ENCODE peak calls at places on chromosome 22, in nine cellular contexts. One of them, this sample, is unnamed.

GRCh38 chr22:20514658-20515406 is 7.4 kb downstream of the MED15 start:
- DNase-seq in LoVo: no peak
- DNase-seq in germinal center: no peak
- DNase-seq in activated CD8-positive, alpha-beta memory T cell treated with anti-CD3 and anti-CD28 coated beads for 1 hour: no peak
- DNase-seq in Ammon's horn: no peak
- DNase-seq in NCI-H187: no peak
- DNase-seq in neuronal stem cell: no peak
- DNase-seq in activated gamma-delta T cell treated with anti-CD3 and anti-CD28 coated beads, Interleukin-2, amount 50 U/mL, for 16 hours: no peak
- DNase-seq in erythroblast: no peak
- DNase-seq in this sample: no peak

GRCh38 chr22:28911279-28911640 is 27.9 kb downstream of the ZNRF3 start:
- DNase-seq in LoVo: no peak
- DNase-seq in germinal center: no peak
- DNase-seq in activated CD8-positive, alpha-beta memory T cell treated with anti-CD3 and anti-CD28 coated beads for 1 hour: no peak
- DNase-seq in Ammon's horn: no peak
- DNase-seq in NCI-H187: no peak
- DNase-seq in neuronal stem cell: no peak
- DNase-seq in activated gamma-delta T cell treated with anti-CD3 and anti-CD28 coated beads, Interleukin-2, amount 50 U/mL, for 16 hours: no peak
- DNase-seq in erythroblast: no peak
- DNase-seq in this sample: no peak

GRCh38 chr22:32024791-32025190 is 18.3 kb upstream of the SLC5A1 start:
- DNase-seq in LoVo: no peak
- DNase-seq in germinal center: no peak
- DNase-seq in activated CD8-positive, alpha-beta memory T cell treated with anti-CD3 and anti-CD28 coated beads for 1 hour: no peak
- DNase-seq in Ammon's horn: no peak
- DNase-seq in NCI-H187: no peak
- DNase-seq in neuronal stem cell: no peak
- DNase-seq in activated gamma-delta T cell treated with anti-CD3 and anti-CD28 coated beads, Interleukin-2, amount 50 U/mL, for 16 hours: no peak
- DNase-seq in erythroblast: no peak
- DNase-seq in this sample: no peak

GRCh38 chr22:50049299-50050195 is 8.6 kb downstream of the TTLL8 start:
- DNase-seq in LoVo: no peak
- DNase-seq in germinal center: no peak
- DNase-seq in activated CD8-positive, alpha-beta memory T cell treated with anti-CD3 and anti-CD28 coated beads for 1 hour: no peak
- DNase-seq in Ammon's horn: no peak
- DNase-seq in NCI-H187: no peak
- DNase-seq in neuronal stem cell: no peak
- DNase-seq in activated gamma-delta T cell treated with anti-CD3 and anti-CD28 coated beads, Interleukin-2, amount 50 U/mL, for 16 hours: no peak
- DNase-seq in erythroblast: no peak
- DNase-seq in this sample: no peak

GRCh38 chr22:23913661-23914353 is 19.6 kb downstream of the MIF start:
- DNase-seq in LoVo: peak
- DNase-seq in germinal center: peak
- DNase-seq in activated CD8-positive, alpha-beta memory T cell treated with anti-CD3 and anti-CD28 coated beads for 1 hour: peak
- DNase-seq in Ammon's horn: peak
- DNase-seq in NCI-H187: peak
- DNase-seq in neuronal stem cell: peak
- DNase-seq in activated gamma-delta T cell treated with anti-CD3 and anti-CD28 coated beads, Interleukin-2, amount 50 U/mL, for 16 hours: peak
- DNase-seq in erythroblast: peak
- DNase-seq in this sample: peak

GRCh38 chr22:37804502-37804885 is 3.2 kb upstream of the GCAT start:
- DNase-seq in LoVo: no peak
- DNase-seq in germinal center: no peak
- DNase-seq in activated CD8-positive, alpha-beta memory T cell treated with anti-CD3 and anti-CD28 coated beads for 1 hour: no peak
- DNase-seq in Ammon's horn: no peak
- DNase-seq in NCI-H187: no peak
- DNase-seq in neuronal stem cell: no peak
- DNase-seq in activated gamma-delta T cell treated with anti-CD3 and anti-CD28 coated beads, Interleukin-2, amount 50 U/mL, for 16 hours: no peak
- DNase-seq in erythroblast: peak
- DNase-seq in this sample: no peak

GRCh38 chr22:22346401-22347107 is 102.0 kb downstream of the VPREB1 start:
- DNase-seq in LoVo: no peak
- DNase-seq in germinal center: no peak
- DNase-seq in activated CD8-positive, alpha-beta memory T cell treated with anti-CD3 and anti-CD28 coated beads for 1 hour: no peak
- DNase-seq in Ammon's horn: no peak
- DNase-seq in NCI-H187: no peak
- DNase-seq in neuronal stem cell: no peak
- DNase-seq in activated gamma-delta T cell treated with anti-CD3 and anti-CD28 coated beads, Interleukin-2, amount 50 U/mL, for 16 hours: no peak
- DNase-seq in erythroblast: no peak
- DNase-seq in this sample: no peak

GRCh38 chr22:19891350-19892248 is 36.9 kb upstream of the GNB1L start:
- DNase-seq in LoVo: no peak
- DNase-seq in germinal center: peak
- DNase-seq in activated CD8-positive, alpha-beta memory T cell treated with anti-CD3 and anti-CD28 coated beads for 1 hour: peak
- DNase-seq in Ammon's horn: no peak
- DNase-seq in NCI-H187: peak
- DNase-seq in neuronal stem cell: peak
- DNase-seq in activated gamma-delta T cell treated with anti-CD3 and anti-CD28 coated beads, Interleukin-2, amount 50 U/mL, for 16 hours: peak
- DNase-seq in erythroblast: peak
- DNase-seq in this sample: peak

GRCh38 chr22:22207845-22208564 is 36.6 kb upstream of the VPREB1 start:
- DNase-seq in LoVo: peak
- DNase-seq in germinal center: peak
- DNase-seq in activated CD8-positive, alpha-beta memory T cell treated with anti-CD3 and anti-CD28 coated beads for 1 hour: peak
- DNase-seq in Ammon's horn: peak
- DNase-seq in NCI-H187: peak
- DNase-seq in neuronal stem cell: peak
- DNase-seq in activated gamma-delta T cell treated with anti-CD3 and anti-CD28 coated beads, Interleukin-2, amount 50 U/mL, for 16 hours: peak
- DNase-seq in erythroblast: peak
- DNase-seq in this sample: peak

GRCh38 chr22:42247596-42247995 is 22.9 kb downstream of the TCF20 start:
- DNase-seq in LoVo: no peak
- DNase-seq in germinal center: no peak
- DNase-seq in activated CD8-positive, alpha-beta memory T cell treated with anti-CD3 and anti-CD28 coated beads for 1 hour: no peak
- DNase-seq in Ammon's horn: no peak
- DNase-seq in NCI-H187: no peak
- DNase-seq in neuronal stem cell: no peak
- DNase-seq in activated gamma-delta T cell treated with anti-CD3 and anti-CD28 coated beads, Interleukin-2, amount 50 U/mL, for 16 hours: no peak
- DNase-seq in erythroblast: no peak
- DNase-seq in this sample: no peak

GRCh38 chr22:44577391-44578114 is 79.5 kb upstream of the RTL6 start:
- DNase-seq in LoVo: no peak
- DNase-seq in germinal center: no peak
- DNase-seq in activated CD8-positive, alpha-beta memory T cell treated with anti-CD3 and anti-CD28 coated beads for 1 hour: no peak
- DNase-seq in Ammon's horn: no peak
- DNase-seq in NCI-H187: no peak
- DNase-seq in neuronal stem cell: no peak
- DNase-seq in activated gamma-delta T cell treated with anti-CD3 and anti-CD28 coated beads, Interleukin-2, amount 50 U/mL, for 16 hours: no peak
- DNase-seq in erythroblast: no peak
- DNase-seq in this sample: no peak

GRCh38 chr22:35742342-35743100 is 24.8 kb downstream of the APOL5 start:
- DNase-seq in LoVo: no peak
- DNase-seq in germinal center: no peak
- DNase-seq in activated CD8-positive, alpha-beta memory T cell treated with anti-CD3 and anti-CD28 coated beads for 1 hour: no peak
- DNase-seq in Ammon's horn: no peak
- DNase-seq in NCI-H187: no peak
- DNase-seq in neuronal stem cell: no peak
- DNase-seq in activated gamma-delta T cell treated with anti-CD3 and anti-CD28 coated beads, Interleukin-2, amount 50 U/mL, for 16 hours: no peak
- DNase-seq in erythroblast: peak
- DNase-seq in this sample: peak

GRCh38 chr22:46592390-46592872 is 27.8 kb upstream of the GRAMD4 start:
- DNase-seq in LoVo: no peak
- DNase-seq in germinal center: peak
- DNase-seq in activated CD8-positive, alpha-beta memory T cell treated with anti-CD3 and anti-CD28 coated beads for 1 hour: peak
- DNase-seq in Ammon's horn: peak
- DNase-seq in NCI-H187: no peak
- DNase-seq in neuronal stem cell: no peak
- DNase-seq in activated gamma-delta T cell treated with anti-CD3 and anti-CD28 coated beads, Interleukin-2, amount 50 U/mL, for 16 hours: no peak
- DNase-seq in erythroblast: peak
- DNase-seq in this sample: peak

GRCh38 chr22:45092644-45093043 is 71.1 kb upstream of the NUP50 start:
- DNase-seq in LoVo: no peak
- DNase-seq in germinal center: no peak
- DNase-seq in activated CD8-positive, alpha-beta memory T cell treated with anti-CD3 and anti-CD28 coated beads for 1 hour: no peak
- DNase-seq in Ammon's horn: no peak
- DNase-seq in NCI-H187: no peak
- DNase-seq in neuronal stem cell: no peak
- DNase-seq in activated gamma-delta T cell treated with anti-CD3 and anti-CD28 coated beads, Interleukin-2, amount 50 U/mL, for 16 hours: no peak
- DNase-seq in erythroblast: no peak
- DNase-seq in this sample: no peak

GRCh38 chr22:23175817-23176644 is 4.3 kb upstream of the BCR start:
- DNase-seq in LoVo: no peak
- DNase-seq in germinal center: no peak
- DNase-seq in activated CD8-positive, alpha-beta memory T cell treated with anti-CD3 and anti-CD28 coated beads for 1 hour: no peak
- DNase-seq in Ammon's horn: no peak
- DNase-seq in NCI-H187: no peak
- DNase-seq in neuronal stem cell: no peak
- DNase-seq in activated gamma-delta T cell treated with anti-CD3 and anti-CD28 coated beads, Interleukin-2, amount 50 U/mL, for 16 hours: no peak
- DNase-seq in erythroblast: no peak
- DNase-seq in this sample: no peak

GRCh38 chr22:39348909-39349505 is 784 bp upstream of the SYNGR1 start:
- DNase-seq in LoVo: no peak
- DNase-seq in germinal center: peak
- DNase-seq in activated CD8-positive, alpha-beta memory T cell treated with anti-CD3 and anti-CD28 coated beads for 1 hour: no peak
- DNase-seq in Ammon's horn: peak
- DNase-seq in NCI-H187: no peak
- DNase-seq in neuronal stem cell: no peak
- DNase-seq in activated gamma-delta T cell treated with anti-CD3 and anti-CD28 coated beads, Interleukin-2, amount 50 U/mL, for 16 hours: no peak
- DNase-seq in erythroblast: peak
- DNase-seq in this sample: no peak

GRCh38 chr22:38236786-38237185 is 35.0 kb downstream of the MAFF start:
- DNase-seq in LoVo: no peak
- DNase-seq in germinal center: no peak
- DNase-seq in activated CD8-positive, alpha-beta memory T cell treated with anti-CD3 and anti-CD28 coated beads for 1 hour: no peak
- DNase-seq in Ammon's horn: no peak
- DNase-seq in NCI-H187: no peak
- DNase-seq in neuronal stem cell: no peak
- DNase-seq in activated gamma-delta T cell treated with anti-CD3 and anti-CD28 coated beads, Interleukin-2, amount 50 U/mL, for 16 hours: no peak
- DNase-seq in erythroblast: no peak
- DNase-seq in this sample: no peak

GRCh38 chr22:37925311-37925710 is 19.2 kb downstream of the MICALL1 start:
- DNase-seq in LoVo: no peak
- DNase-seq in germinal center: no peak
- DNase-seq in activated CD8-positive, alpha-beta memory T cell treated with anti-CD3 and anti-CD28 coated beads for 1 hour: no peak
- DNase-seq in Ammon's horn: no peak
- DNase-seq in NCI-H187: no peak
- DNase-seq in neuronal stem cell: no peak
- DNase-seq in activated gamma-delta T cell treated with anti-CD3 and anti-CD28 coated beads, Interleukin-2, amount 50 U/mL, for 16 hours: no peak
- DNase-seq in erythroblast: no peak
- DNase-seq in this sample: no peak

GRCh38 chr22:36232715-36233401 is 6.5 kb downstream of the APOL2 start:
- DNase-seq in LoVo: no peak
- DNase-seq in germinal center: peak
- DNase-seq in activated CD8-positive, alpha-beta memory T cell treated with anti-CD3 and anti-CD28 coated beads for 1 hour: no peak
- DNase-seq in Ammon's horn: no peak
- DNase-seq in NCI-H187: no peak
- DNase-seq in neuronal stem cell: no peak
- DNase-seq in activated gamma-delta T cell treated with anti-CD3 and anti-CD28 coated beads, Interleukin-2, amount 50 U/mL, for 16 hours: no peak
- DNase-seq in erythroblast: no peak
- DNase-seq in this sample: no peak

GRCh38 chr22:26481694-26482093 is 1.9 kb downstream of the HPS4 start:
- DNase-seq in LoVo: no peak
- DNase-seq in germinal center: no peak
- DNase-seq in activated CD8-positive, alpha-beta memory T cell treated with anti-CD3 and anti-CD28 coated beads for 1 hour: no peak
- DNase-seq in Ammon's horn: no peak
- DNase-seq in NCI-H187: no peak
- DNase-seq in neuronal stem cell: no peak
- DNase-seq in activated gamma-delta T cell treated with anti-CD3 and anti-CD28 coated beads, Interleukin-2, amount 50 U/mL, for 16 hours: no peak
- DNase-seq in erythroblast: no peak
- DNase-seq in this sample: no peak

GRCh38 chr22:41429232-41429945 is 17.2 kb downstream of the TOB2 start:
- DNase-seq in LoVo: no peak
- DNase-seq in germinal center: no peak
- DNase-seq in activated CD8-positive, alpha-beta memory T cell treated with anti-CD3 and anti-CD28 coated beads for 1 hour: no peak
- DNase-seq in Ammon's horn: peak
- DNase-seq in NCI-H187: no peak
- DNase-seq in neuronal stem cell: no peak
- DNase-seq in activated gamma-delta T cell treated with anti-CD3 and anti-CD28 coated beads, Interleukin-2, amount 50 U/mL, for 16 hours: no peak
- DNase-seq in erythroblast: no peak
- DNase-seq in this sample: no peak

GRCh38 chr22:25488244-25489020 is 76.0 kb upstream of the GRK3 start:
- DNase-seq in LoVo: peak
- DNase-seq in germinal center: no peak
- DNase-seq in activated CD8-positive, alpha-beta memory T cell treated with anti-CD3 and anti-CD28 coated beads for 1 hour: no peak
- DNase-seq in Ammon's horn: peak
- DNase-seq in NCI-H187: peak
- DNase-seq in neuronal stem cell: no peak
- DNase-seq in activated gamma-delta T cell treated with anti-CD3 and anti-CD28 coated beads, Interleukin-2, amount 50 U/mL, for 16 hours: peak
- DNase-seq in erythroblast: no peak
- DNase-seq in this sample: peak

GRCh38 chr22:48523761-48524160 is 1303.9 kb downstream of the BRD1 start:
- DNase-seq in LoVo: no peak
- DNase-seq in germinal center: no peak
- DNase-seq in activated CD8-positive, alpha-beta memory T cell treated with anti-CD3 and anti-CD28 coated beads for 1 hour: no peak
- DNase-seq in Ammon's horn: no peak
- DNase-seq in NCI-H187: no peak
- DNase-seq in neuronal stem cell: no peak
- DNase-seq in activated gamma-delta T cell treated with anti-CD3 and anti-CD28 coated beads, Interleukin-2, amount 50 U/mL, for 16 hours: no peak
- DNase-seq in erythroblast: no peak
- DNase-seq in this sample: no peak

GRCh38 chr22:39254122-39254521 is 9.3 kb upstream of the PDGFB start:
- DNase-seq in LoVo: no peak
- DNase-seq in germinal center: no peak
- DNase-seq in activated CD8-positive, alpha-beta memory T cell treated with anti-CD3 and anti-CD28 coated beads for 1 hour: no peak
- DNase-seq in Ammon's horn: no peak
- DNase-seq in NCI-H187: no peak
- DNase-seq in neuronal stem cell: no peak
- DNase-seq in activated gamma-delta T cell treated with anti-CD3 and anti-CD28 coated beads, Interleukin-2, amount 50 U/mL, for 16 hours: no peak
- DNase-seq in erythroblast: no peak
- DNase-seq in this sample: no peak

GRCh38 chr22:16954060-16954403 is 54.0 kb downstream of the GAB4 start:
- DNase-seq in LoVo: no peak
- DNase-seq in germinal center: peak
- DNase-seq in activated CD8-positive, alpha-beta memory T cell treated with anti-CD3 and anti-CD28 coated beads for 1 hour: no peak
- DNase-seq in Ammon's horn: no peak
- DNase-seq in NCI-H187: no peak
- DNase-seq in neuronal stem cell: no peak
- DNase-seq in activated gamma-delta T cell treated with anti-CD3 and anti-CD28 coated beads, Interleukin-2, amount 50 U/mL, for 16 hours: no peak
- DNase-seq in erythroblast: no peak
- DNase-seq in this sample: no peak

GRCh38 chr22:37581534-37581933 is 1.6 kb upstream of the LGALS2 start:
- DNase-seq in LoVo: peak
- DNase-seq in germinal center: no peak
- DNase-seq in activated CD8-positive, alpha-beta memory T cell treated with anti-CD3 and anti-CD28 coated beads for 1 hour: no peak
- DNase-seq in Ammon's horn: peak
- DNase-seq in NCI-H187: no peak
- DNase-seq in neuronal stem cell: no peak
- DNase-seq in activated gamma-delta T cell treated with anti-CD3 and anti-CD28 coated beads, Interleukin-2, amount 50 U/mL, for 16 hours: no peak
- DNase-seq in erythroblast: no peak
- DNase-seq in this sample: no peak

GRCh38 chr22:43275545-43275981 is 67.6 kb downstream of the SCUBE1 start:
- DNase-seq in LoVo: peak
- DNase-seq in germinal center: no peak
- DNase-seq in activated CD8-positive, alpha-beta memory T cell treated with anti-CD3 and anti-CD28 coated beads for 1 hour: no peak
- DNase-seq in Ammon's horn: no peak
- DNase-seq in NCI-H187: no peak
- DNase-seq in neuronal stem cell: no peak
- DNase-seq in activated gamma-delta T cell treated with anti-CD3 and anti-CD28 coated beads, Interleukin-2, amount 50 U/mL, for 16 hours: no peak
- DNase-seq in erythroblast: no peak
- DNase-seq in this sample: peak

GRCh38 chr22:17540481-17540880 is 22.8 kb upstream of the SLC25A18 start:
- DNase-seq in LoVo: no peak
- DNase-seq in germinal center: no peak
- DNase-seq in activated CD8-positive, alpha-beta memory T cell treated with anti-CD3 and anti-CD28 coated beads for 1 hour: no peak
- DNase-seq in Ammon's horn: no peak
- DNase-seq in NCI-H187: no peak
- DNase-seq in neuronal stem cell: no peak
- DNase-seq in activated gamma-delta T cell treated with anti-CD3 and anti-CD28 coated beads, Interleukin-2, amount 50 U/mL, for 16 hours: no peak
- DNase-seq in erythroblast: no peak
- DNase-seq in this sample: no peak

GRCh38 chr22:44975444-44976262 is 34.2 kb downstream of the PHF21B start:
- DNase-seq in LoVo: peak
- DNase-seq in germinal center: peak
- DNase-seq in activated CD8-positive, alpha-beta memory T cell treated with anti-CD3 and anti-CD28 coated beads for 1 hour: peak
- DNase-seq in Ammon's horn: peak
- DNase-seq in NCI-H187: peak
- DNase-seq in neuronal stem cell: peak
- DNase-seq in activated gamma-delta T cell treated with anti-CD3 and anti-CD28 coated beads, Interleukin-2, amount 50 U/mL, for 16 hours: peak
- DNase-seq in erythroblast: peak
- DNase-seq in this sample: peak

GRCh38 chr22:44456661-44457412 is 41.2 kb downstream of the RTL6 start:
- DNase-seq in LoVo: no peak
- DNase-seq in germinal center: no peak
- DNase-seq in activated CD8-positive, alpha-beta memory T cell treated with anti-CD3 and anti-CD28 coated beads for 1 hour: no peak
- DNase-seq in Ammon's horn: no peak
- DNase-seq in NCI-H187: no peak
- DNase-seq in neuronal stem cell: no peak
- DNase-seq in activated gamma-delta T cell treated with anti-CD3 and anti-CD28 coated beads, Interleukin-2, amount 50 U/mL, for 16 hours: no peak
- DNase-seq in erythroblast: no peak
- DNase-seq in this sample: no peak

GRCh38 chr22:24809331-24809730 is 3.3 kb downstream of the SGSM1 start:
- DNase-seq in LoVo: no peak
- DNase-seq in germinal center: no peak
- DNase-seq in activated CD8-positive, alpha-beta memory T cell treated with anti-CD3 and anti-CD28 coated beads for 1 hour: no peak
- DNase-seq in Ammon's horn: no peak
- DNase-seq in NCI-H187: no peak
- DNase-seq in neuronal stem cell: no peak
- DNase-seq in activated gamma-delta T cell treated with anti-CD3 and anti-CD28 coated beads, Interleukin-2, amount 50 U/mL, for 16 hours: no peak
- DNase-seq in erythroblast: no peak
- DNase-seq in this sample: no peak

This sample was measured in H54.